ENCODE peak calls at places on chromosomes 3 and 15, in seven cellular contexts. L, Z, V, N, W, O and F are unnamed samples.

GRCh38 chr3:62329970-62330369 is 43.4 kb downstream of the FEZF2 start:
- DNase-seq in N (no peak), V (no peak), W (no peak), L (no peak), O (no peak), Z (no peak), F (no peak)

GRCh38 chr3:106423321-106424225 is 554.8 kb upstream of the CBLB start:
- DNase-seq in N (peak; percentile 28), O (peak; percentile 8), W (no peak), Z (no peak), L (no peak), V (peak; percentile 17), F (no peak)

GRCh38 chr15:70409388-70409787 is 311.7 kb upstream of the TLE3 start:
- DNase-seq in V (no peak), L (no peak), N (no peak), W (no peak), Z (no peak), O (no peak), F (no peak)

GRCh38 chr3:8512234-8512633 is 10.6 kb downstream of the LMCD1 start:
- DNase-seq in O (no peak), N (no peak), W (no peak), V (no peak), L (no peak), Z (no peak), F (no peak)

GRCh38 chr3:169453256-169454059 is 210.1 kb downstream of the MECOM start:
- DNase-seq in W (no peak), N (no peak), V (no peak), L (no peak), O (no peak), Z (no peak), F (no peak)

GRCh38 chr3:183210862-183211341 is 42.2 kb upstream of the B3GNT5 start:
- DNase-seq in W (no peak), V (no peak), Z (peak; percentile 60), L (no peak), O (peak; percentile 43), N (no peak), F (no peak)

GRCh38 chr3:184361932-184362667 is 590 bp downstream of the POLR2H start:
- DNase-seq in V (peak; percentile 70), Z (peak; percentile 56), N (peak; percentile 53), W (peak; percentile 72), O (peak; percentile 43), L (peak; percentile 81), F (no peak)

GRCh38 chr3:156311431-156311830 is 191.1 kb downstream of the KCNAB1 start:
- DNase-seq in W (no peak), Z (no peak), N (no peak), L (no peak), O (no peak), V (no peak), F (no peak)

GRCh38 chr3:39383913-39384664 is 919 bp downstream of the SLC25A38 start:
- DNase-seq in W (peak; percentile 93), O (peak; percentile 95), L (peak; percentile 93), Z (no peak), V (peak; percentile 97), N (peak; percentile 84), F (peak; percentile 70)

GRCh38 chr3:126414961-126415660 is 20.4 kb downstream of the CFAP100 start:
- DNase-seq in V (no peak), L (no peak), O (no peak), W (no peak), N (no peak), Z (no peak), F (no peak)

GRCh38 chr15:47718474-47719440 is 1.5 kb downstream of the SEMA6D start:
- DNase-seq in V (no peak), W (no peak), O (no peak), N (no peak), Z (no peak), L (no peak), F (no peak)

GRCh38 chr3:7506606-7507180 is 645.8 kb downstream of the GRM7 start:
- DNase-seq in V (no peak), L (no peak), W (no peak), Z (no peak), N (no peak), O (no peak), F (no peak)